ENCODE peak calls at places on chromosomes 13 and 19, in six cellular contexts. W, N, F, H, Y and T are unnamed samples.

GRCh38 chr13:84574851-84575250 is 692.6 kb upstream of the SLITRK1 start:
- DNase-seq in W (peak), N (no peak), F (no peak), H (no peak), Y (peak), T (peak)

GRCh38 chr19:29809795-29810503 is 1.8 kb upstream of the CCNE1 start:
- DNase-seq in W (no peak), N (no peak), F (no peak), H (no peak), Y (no peak), T (no peak)

GRCh38 chr19:5907216-5907615 is 2.5 kb downstream of the VMAC start:
- DNase-seq in W (no peak), N (no peak), F (no peak), H (no peak), Y (no peak), T (no peak)

GRCh38 chr19:5017235-5017634 is 48.3 kb downstream of the KDM4B start:
- DNase-seq in W (peak), N (no peak), F (no peak), H (no peak), Y (no peak), T (no peak)

GRCh38 chr19:29663861-29664752 is 1.2 kb upstream of the PLEKHF1 start:
- DNase-seq in W (no peak), N (no peak), F (peak), H (no peak), Y (no peak), T (no peak)

GRCh38 chr13:91482427-91482826 is 84.0 kb downstream of the GPC5 start:
- DNase-seq in W (no peak), N (no peak), F (peak), H (no peak), Y (no peak), T (peak)

GRCh38 chr13:100334209-100334608 is 245.3 kb downstream of the PCCA start:
- DNase-seq in W (no peak), N (no peak), F (no peak), H (no peak), Y (no peak), T (no peak)

GRCh38 chr19:36573948-36574726 is 1.0 kb upstream of the ZNF529 start:
- DNase-seq in W (no peak), N (no peak), F (no peak), H (peak), Y (no peak), T (peak)

GRCh38 chr13:20713751-20714150 is 10.3 kb downstream of the IL17D start:
- DNase-seq in W (peak), N (no peak), F (peak), H (peak), Y (peak), T (no peak)

GRCh38 chr13:101649490-101650126 is 197.1 kb downstream of the ITGBL1 start:
- DNase-seq in W (peak), N (no peak), F (peak), H (no peak), Y (no peak), T (peak)

GRCh38 chr19:21487969-21488368 is 17.4 kb upstream of the ZNF429 start:
- DNase-seq in W (no peak), N (no peak), F (no peak), H (peak), Y (no peak), T (no peak)

GRCh38 chr19:46446021-46446420 is 17.3 kb upstream of the PNMA8C start:
- DNase-seq in W (no peak), N (no peak), F (no peak), H (no peak), Y (no peak), T (no peak)

GRCh38 chr13:68190826-68191225 is 960.7 kb upstream of the PCDH9 start:
- DNase-seq in W (peak), N (no peak), F (peak), H (no peak), Y (no peak), T (peak)

GRCh38 chr19:53900191-53900860 is 8.8 kb upstream of the CACNG7 start:
- DNase-seq in W (no peak), N (no peak), F (no peak), H (no peak), Y (no peak), T (no peak)

GRCh38 chr13:98780972-98781869 is 28.7 kb upstream of the SLC15A1 start:
- DNase-seq in W (no peak), N (no peak), F (no peak), H (no peak), Y (no peak), T (no peak)

GRCh38 chr13:42788601-42789000 is 7.2 kb downstream of the FAM216B start:
- DNase-seq in W (no peak), N (no peak), F (no peak), H (no peak), Y (no peak), T (no peak)

GRCh38 chr13:26502826-26503225 is 54.7 kb upstream of the WASF3 start:
- DNase-seq in W (peak), N (no peak), F (peak), H (peak), Y (peak), T (no peak)

GRCh38 chr13:104976964-104977363 is 1558.5 kb downstream of the EFNB2 start:
- DNase-seq in W (no peak), N (no peak), F (no peak), H (no peak), Y (no peak), T (no peak)

GRCh38 chr13:107941345-107942029 is 273.8 kb downstream of the LIG4 start:
- DNase-seq in W (no peak), N (no peak), F (no peak), H (no peak), Y (no peak), T (no peak)

GRCh38 chr19:23116802-23117571 is at the start of gene ZNF730:
- DNase-seq in W (peak), N (peak), F (peak), H (peak), Y (peak), T (peak)

GRCh38 chr13:108220042-108220441 is 1.9 kb downstream of the ABHD13 start:
- DNase-seq in W (no peak), N (no peak), F (no peak), H (no peak), Y (no peak), T (no peak)

GRCh38 chr19:15025237-15025636 is 24.0 kb upstream of the CASP14 start:
- DNase-seq in W (no peak), N (no peak), F (peak), H (peak), Y (no peak), T (no peak)

GRCh38 chr13:28494861-28495585 is at the start of gene FLT1:
- DNase-seq in W (no peak), N (no peak), F (peak), H (peak), Y (peak), T (no peak)

GRCh38 chr13:45658586-45659235 is 43.2 kb upstream of the ERICH6B start:
- DNase-seq in W (peak), N (no peak), F (peak), H (no peak), Y (no peak), T (no peak)

GRCh38 chr19:47779524-47780214 is 1.2 kb downstream of the SELENOW start:
- DNase-seq in W (no peak), N (no peak), F (no peak), H (no peak), Y (peak), T (no peak)

GRCh38 chr19:54420383-54421168 is 5.3 kb downstream of the TTYH1 start:
- DNase-seq in W (no peak), N (no peak), F (no peak), H (no peak), Y (no peak), T (no peak)

GRCh38 chr13:113791226-113791625 is 32.2 kb downstream of the TMEM255B start:
- DNase-seq in W (no peak), N (no peak), F (no peak), H (no peak), Y (no peak), T (no peak)

GRCh38 chr13:109874921-109875454 is 88.6 kb upstream of the IRS2 start:
- DNase-seq in W (peak), N (no peak), F (no peak), H (no peak), Y (peak), T (peak)

GRCh38 chr19:18657590-18658365 is 20.9 kb downstream of the KLHL26 start:
- DNase-seq in W (no peak), N (no peak), F (peak), H (peak), Y (peak), T (peak)

GRCh38 chr19:49646586-49646985 is 4.6 kb downstream of the SCAF1 start:
- DNase-seq in W (no peak), N (no peak), F (no peak), H (no peak), Y (no peak), T (no peak)